ENCODE peak calls at places on chromosome 17, in nine cellular contexts. W is activated CD8-positive, alpha-beta memory T cell treated with anti-CD3 and anti-CD28 coated beads, Interleukin-2, amount 10 ng/mL, durations not matched to agents 7 days and 5 days; G is iris pigment epithelial cell; X is SW 1271; I is neural crest cell; F is right atrium auricular region; S is fibroblast of lung; Z is stimulated activated CD4-positive, alpha-beta T cell treated with anti-CD3 and anti-CD28 coated beads, Interleukin-12 subunit alpha, Interleukin-12 subunit beta, amount 100 ng/mL, for 48 hours; L is activated effector memory CD4-positive, alpha-beta T cell treated with Interleukin-2 at 50 U/mL for 16 hours. P is an unnamed sample.
A peak's percentile ranks its signal among the peaks of the same experiment; 100 is the strongest.

GRCh38 chr17:57438031-57438731 is 181.9 kb downstream of the MSI2 start:
- DNase-seq in Z (no peak), L (no peak), I (no peak), G (no peak), F (no peak), W (no peak), X (no peak), S (no peak), P (no peak)

GRCh38 chr17:17723354-17724261 is 42.4 kb downstream of the RAI1 start:
- DNase-seq in L (no peak), Z (no peak), I (peak; percentile 43), W (no peak), F (no peak), X (no peak), S (peak; percentile 81), G (peak; percentile 92), P (peak; percentile 70)

GRCh38 chr17:48925991-48926342 is 17.8 kb downstream of the UBE2Z start:
- DNase-seq in S (no peak), W (no peak), G (no peak), L (no peak), Z (no peak), I (no peak), X (no peak), F (no peak), P (no peak)

GRCh38 chr17:4739122-4740024 is at the start of the genes CXCL16 and ZMYND15:
- DNase-seq in F (no peak), X (no peak), S (peak; percentile 18), W (peak; percentile 57), L (peak; percentile 44), G (peak; percentile 36), Z (no peak), I (peak; percentile 13), P (no peak)

GRCh38 chr17:63927464-63928171 is 4.5 kb downstream of the CD79B start:
- DNase-seq in L (no peak), X (no peak), Z (no peak), W (no peak), F (no peak), I (no peak), S (no peak), G (no peak), P (no peak)

GRCh38 chr17:40556884-40557414 is 8.3 kb downstream of the CCR7 start:
- DNase-seq in L (no peak), X (no peak), G (no peak), S (no peak), Z (no peak), F (no peak), I (no peak), W (no peak), P (no peak)

GRCh38 chr17:66379539-66379938 is 77.1 kb downstream of the PRKCA start:
- DNase-seq in W (no peak), G (no peak), S (peak; percentile 27), F (no peak), Z (no peak), L (no peak), X (no peak), I (no peak), P (no peak)

GRCh38 chr17:36686123-36686669 is 84.8 kb downstream of the MRM1 start:
- DNase-seq in X (no peak), F (no peak), I (no peak), G (no peak), S (no peak), W (no peak), L (no peak), Z (no peak), P (no peak)

GRCh38 chr17:81735181-81736102 is 23.4 kb downstream of the SLC25A10 start:
- DNase-seq in Z (no peak), F (no peak), L (no peak), G (no peak), S (no peak), I (no peak), X (no peak), W (no peak), P (peak; percentile 32)

GRCh38 chr17:44010966-44011647 is 3.7 kb downstream of the TMEM101 start:
- DNase-seq in L (no peak), W (no peak), G (peak; percentile 59), S (peak; percentile 96), I (no peak), F (no peak), X (no peak), Z (no peak), P (peak; percentile 32)

GRCh38 chr17:79424471-79425185 is 186.2 kb downstream of the RBFOX3 start:
- DNase-seq in G (no peak), W (no peak), I (no peak), X (no peak), L (no peak), S (no peak), F (no peak), Z (no peak), P (no peak)

GRCh38 chr17:17729620-17730249 is 48.5 kb downstream of the RAI1 start:
- DNase-seq in X (no peak), I (no peak), W (peak; percentile 70), G (no peak), Z (no peak), F (no peak), L (peak; percentile 39), S (no peak), P (no peak)

P was measured in HCEC 1CT.